ENCODE peak calls at places on chromosomes 16 and 17, in six cellular contexts. J is choroid plexus epithelial cell; W is ovary; T is tibial artery; F is CD4-positive, alpha-beta T cell; Z is cardiac fibroblast. D is an unnamed sample.

GRCh38 chr17:2412561-2413021 is 11.7 kb upstream of the MNT start:
- DNase-seq in W (peak), Z (peak), J (peak), T (peak), F (no peak), D (no peak)

GRCh38 chr16:84794626-84795025 is 25.2 kb upstream of the CRISPLD2 start:
- DNase-seq in T (no peak), J (no peak), Z (no peak), F (no peak), W (peak), D (no peak)

GRCh38 chr16:81615411-81615810 is 163.7 kb upstream of the PLCG2 start:
- DNase-seq in J (no peak), W (no peak), F (no peak), Z (no peak), T (no peak), D (no peak)

GRCh38 chr17:16415031-16415924 is at the start of gene TRPV2:
- DNase-seq in T (no peak), Z (no peak), F (peak), W (no peak), J (no peak), D (no peak)

GRCh38 chr16:86242244-86243122 is 267.8 kb upstream of the FOXF1 start:
- DNase-seq in W (no peak), Z (no peak), J (no peak), F (no peak), T (no peak), D (no peak)

GRCh38 chr16:29820271-29820701 is at the start of gene MVP:
- DNase-seq in J (peak), W (peak), T (peak), F (no peak), Z (peak), D (no peak)

GRCh38 chr16:27113341-27113841 is 46.7 kb downstream of the C16orf82 start:
- DNase-seq in F (no peak), T (peak), Z (no peak), J (no peak), W (no peak), D (no peak)

GRCh38 chr17:32604966-32605365 is 118.2 kb downstream of the CDK5R1 start:
- DNase-seq in T (no peak), Z (no peak), J (no peak), W (no peak), F (no peak), D (no peak)

GRCh38 chr16:47059991-47060390 is 83.8 kb downstream of the NETO2 start:
- DNase-seq in W (no peak), T (peak), Z (no peak), F (no peak), J (no peak), D (no peak)

GRCh38 chr17:38604479-38605229 is 1.1 kb downstream of the SRCIN1 start:
- DNase-seq in T (no peak), W (no peak), Z (no peak), F (no peak), J (no peak), D (no peak)

GRCh38 chr16:959232-960040 is 11.3 kb downstream of the LMF1 start:
- DNase-seq in J (no peak), T (no peak), Z (no peak), W (no peak), F (no peak), D (no peak)

GRCh38 chr16:30895592-30896202 is 717 bp upstream of the CTF1 start:
- DNase-seq in W (peak), J (no peak), T (no peak), F (no peak), Z (no peak), D (no peak)

GRCh38 chr17:16928406-16929280 is 43.3 kb downstream of the TNFRSF13B start:
- DNase-seq in F (no peak), J (no peak), Z (no peak), T (peak), W (no peak), D (no peak)

GRCh38 chr17:10311131-10311530 is 61.7 kb downstream of the MYH13 start:
- DNase-seq in W (no peak), F (no peak), T (no peak), J (no peak), Z (no peak), D (no peak)

GRCh38 chr16:74718741-74719610 is 18.3 kb upstream of the MLKL start:
- DNase-seq in Z (no peak), W (no peak), F (no peak), J (no peak), T (no peak), D (no peak)
- TF ChIP-seq CTCF in Z (no peak), W (no peak), F (no peak), J (no peak), T (no peak), D (no peak)

DNA sequence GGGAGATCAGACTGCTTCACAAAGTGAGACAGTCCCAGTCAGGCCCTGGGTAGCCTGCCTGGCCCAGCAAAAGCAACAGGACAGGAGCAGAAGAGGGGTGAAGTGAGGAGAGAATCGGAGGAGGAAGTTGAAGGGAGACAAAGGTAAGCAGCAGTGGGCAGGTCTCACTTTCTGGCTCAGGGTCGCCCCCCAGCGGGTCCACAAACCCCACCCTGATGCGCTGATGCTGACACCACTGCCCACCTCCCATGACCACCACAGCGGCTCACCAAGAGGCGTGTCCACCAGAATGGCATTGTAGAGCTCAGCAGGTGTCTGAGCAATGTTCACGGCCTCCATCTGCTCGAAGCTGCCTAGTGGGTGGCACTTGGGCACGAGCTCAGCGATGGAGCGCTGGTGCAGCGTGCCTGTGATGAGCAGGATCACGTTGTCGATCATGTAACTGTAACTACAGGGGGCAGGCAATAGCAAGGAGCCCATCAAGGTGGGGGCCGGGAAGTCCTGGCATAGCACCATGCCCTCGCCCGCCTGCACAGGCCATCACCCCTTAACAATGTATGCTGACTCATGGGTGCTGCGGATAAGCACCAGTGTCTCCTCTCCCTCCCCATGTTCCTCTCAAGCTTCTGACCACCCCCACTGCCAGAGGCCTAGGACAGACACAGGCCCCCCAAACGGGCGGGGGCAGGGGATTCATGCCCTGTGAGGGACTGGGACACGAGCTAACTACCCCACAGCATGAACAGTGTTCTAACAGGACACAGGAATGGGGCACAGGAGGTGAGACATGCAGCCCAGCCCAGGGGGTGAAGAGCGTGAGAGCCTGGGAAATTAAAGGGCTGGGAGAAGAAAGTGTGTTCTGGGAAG is 13.6 kb downstream of the HSD11B2 start:
- DNase-seq in W (no peak), T (no peak), F (no peak), J (no peak), Z (no peak), D (no peak)
- TF ChIP-seq CTCF in W (no peak), T (no peak), F (no peak), J (peak), Z (no peak), D (no peak)

GRCh38 chr17:51371732-51372151 is 111.4 kb downstream of the UTP18 start:
- DNase-seq in W (no peak), T (no peak), F (no peak), J (peak), Z (peak), D (no peak)
- TF ChIP-seq CTCF in W (no peak), T (peak), F (peak), J (peak), Z (peak), D (no peak)

GRCh38 chr17:42078396-42079042 is 19.8 kb downstream of the ZNF385C start:
- DNase-seq in T (no peak), Z (no peak), F (no peak), J (no peak), W (no peak), D (no peak)

GRCh38 chr17:42076797-42077559 is 21.3 kb downstream of the ZNF385C start:
- DNase-seq in Z (no peak), J (no peak), T (no peak), W (no peak), F (no peak), D (no peak)

GRCh38 chr17:42079541-42079940 is 18.7 kb downstream of the ZNF385C start:
- DNase-seq in W (no peak), T (no peak), Z (no peak), J (no peak), F (no peak), D (no peak)

GRCh38 chr17:42077770-42078169 is 20.5 kb downstream of the ZNF385C start:
- DNase-seq in Z (no peak), F (no peak), T (no peak), W (no peak), J (no peak), D (no peak)

GRCh38 chr17:42081516-42082129 is 16.6 kb downstream of the ZNF385C start:
- DNase-seq in Z (no peak), W (no peak), F (no peak), J (no peak), T (no peak), D (no peak)
- TF ChIP-seq CTCF in Z (no peak), W (no peak), F (no peak), J (no peak), T (no peak), D (no peak)

GRCh38 chr17:59762022-59762825 is 54.8 kb downstream of the VMP1 start:
- DNase-seq in J (peak), F (no peak), W (no peak), T (no peak), Z (peak), D (no peak)

GRCh38 chr17:59764292-59764741 is 56.9 kb downstream of the VMP1 start:
- DNase-seq in F (no peak), T (no peak), J (peak), Z (no peak), W (no peak), D (no peak)

GRCh38 chr17:59765038-59765437 is 57.6 kb downstream of the VMP1 start:
- DNase-seq in W (no peak), T (no peak), Z (no peak), F (no peak), J (no peak), D (no peak)

GRCh38 chr17:59762826-59763374 is 55.4 kb downstream of the VMP1 start:
- DNase-seq in W (no peak), F (no peak), J (no peak), T (no peak), Z (no peak), D (no peak)

DNA sequence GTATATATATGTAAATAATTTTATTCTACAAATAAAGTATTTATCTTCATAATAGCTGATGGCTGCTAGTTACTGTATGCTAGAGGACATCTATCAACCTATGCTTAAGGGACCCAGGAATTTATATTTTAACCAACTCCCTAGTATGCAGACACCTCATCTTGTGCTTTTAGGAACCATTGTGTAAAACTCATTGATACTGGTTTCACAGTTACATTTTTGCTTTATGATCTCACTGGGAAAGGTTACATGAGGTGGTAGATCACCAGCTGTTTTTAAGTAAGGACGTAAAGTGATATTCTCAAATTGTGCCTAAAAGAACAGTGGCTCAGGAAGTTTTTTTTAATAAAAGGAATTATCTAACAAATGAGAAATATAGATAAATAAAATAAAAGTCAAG is 56.4 kb downstream of the VMP1 start:
- DNase-seq in J (peak), F (no peak), T (no peak), Z (peak), W (no peak), D (no peak)
- TF ChIP-seq CTCF in J (no peak), F (no peak), T (no peak), Z (no peak), W (no peak), D (no peak)

DNA sequence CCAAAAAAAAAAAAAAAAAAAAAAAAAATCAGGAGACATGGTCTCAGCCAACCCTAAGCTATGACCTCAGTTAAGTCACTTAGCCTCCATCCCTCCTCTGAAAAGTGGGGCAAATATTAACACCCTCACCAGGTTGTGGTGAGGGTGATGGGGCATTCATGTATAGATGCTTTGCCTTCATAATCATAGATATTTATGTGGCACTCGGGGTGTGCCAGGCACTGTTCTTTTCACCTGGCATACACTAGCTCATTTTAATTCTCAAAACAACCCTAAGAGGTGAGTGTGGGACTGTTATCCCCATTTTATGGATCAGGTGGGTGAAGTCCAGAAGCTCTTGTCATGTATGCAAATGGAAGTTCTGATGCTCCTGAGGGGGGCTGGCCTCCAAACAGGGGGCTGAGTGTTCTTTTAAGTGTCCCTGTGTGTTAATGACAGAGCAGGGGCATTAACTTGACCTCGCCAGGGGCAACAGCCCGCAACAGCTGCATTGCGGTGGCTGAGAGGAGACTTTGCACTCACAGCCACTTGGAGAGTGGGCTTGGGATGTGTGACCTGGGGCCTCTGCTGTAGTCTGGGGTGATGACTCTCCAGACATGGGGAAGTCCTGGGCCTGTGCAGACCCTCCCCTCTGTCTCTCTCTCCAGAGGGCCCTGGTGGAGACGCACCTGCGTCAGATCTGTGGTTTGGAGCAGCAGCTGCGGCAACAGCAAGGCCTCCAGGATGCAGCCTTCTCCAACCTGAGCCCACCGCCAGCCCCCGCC is 4.2 kb downstream of the TBKBP1 start:
- DNase-seq in Z (no peak), T (peak), F (no peak), J (no peak), W (peak), D (no peak)
- TF ChIP-seq CTCF in Z (no peak), T (no peak), F (no peak), J (no peak), W (no peak), D (no peak)

DNA sequence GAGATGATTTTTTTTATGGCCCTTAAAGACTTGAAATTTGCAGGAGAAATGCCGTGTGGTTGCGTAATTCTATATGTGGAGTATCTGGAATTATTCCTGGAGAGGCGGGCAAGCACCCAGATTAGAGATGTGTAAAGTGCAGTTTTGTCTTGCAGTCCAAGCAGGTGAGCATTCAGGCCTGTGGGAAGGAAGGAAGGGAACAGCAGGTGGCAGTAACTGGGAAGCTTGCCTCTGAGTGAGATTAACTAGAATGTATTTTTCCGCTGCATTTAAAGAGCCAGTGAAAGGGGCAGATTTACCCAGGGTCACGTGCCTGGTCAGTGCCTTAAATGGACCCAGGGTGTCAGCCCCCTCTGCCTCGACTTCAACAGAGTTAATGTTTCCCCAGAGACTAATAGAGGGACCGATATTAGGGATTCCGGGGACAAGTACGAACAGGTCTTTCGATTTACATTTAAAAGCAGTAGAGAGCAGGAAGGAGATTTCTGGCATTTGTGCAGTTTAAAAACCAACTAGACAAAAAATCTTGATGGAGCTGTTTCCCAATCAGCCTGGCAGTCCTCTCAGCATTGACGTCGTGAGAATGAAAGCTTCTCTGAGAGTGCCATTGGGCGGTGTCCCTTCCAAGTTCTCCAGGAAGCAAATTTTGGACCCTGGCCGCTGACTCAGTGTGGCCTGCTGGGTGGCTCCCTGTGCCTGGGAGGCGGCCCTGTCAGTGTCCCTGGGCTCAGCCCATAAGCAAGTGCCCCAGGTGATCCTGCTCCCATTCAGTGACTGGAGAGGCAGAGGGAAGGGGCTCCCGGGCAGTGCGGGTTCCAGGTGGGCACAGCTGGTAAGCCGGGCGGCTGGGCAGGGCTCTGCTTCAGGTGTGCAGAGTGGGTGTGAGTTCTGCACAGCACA is 38.2 kb downstream of the KSR1 start:
- DNase-seq in Z (peak), T (peak), W (no peak), J (peak), F (no peak), D (peak)
- TF ChIP-seq CTCF in Z (peak), T (peak), W (no peak), J (peak), F (no peak), D (peak)

GRCh38 chr16:79767597-79768280 is 167.2 kb upstream of the MAF start:
- DNase-seq in Z (peak), J (peak), W (no peak), F (no peak), T (no peak), D (no peak)
- TF ChIP-seq CTCF in Z (peak), J (peak), W (no peak), F (no peak), T (no peak), D (no peak)

GRCh38 chr16:83508295-83508694 is 299.5 kb upstream of the HSBP1 start:
- DNase-seq in Z (no peak), W (no peak), F (no peak), T (no peak), J (no peak), D (no peak)

GRCh38 chr16:83513006-83513755 is 294.6 kb upstream of the HSBP1 start:
- DNase-seq in W (no peak), F (no peak), Z (peak), J (peak), T (no peak), D (no peak)

GRCh38 chr16:83515395-83515794 is 292.4 kb upstream of the HSBP1 start:
- DNase-seq in Z (no peak), J (no peak), T (no peak), W (no peak), F (no peak), D (no peak)

DNA sequence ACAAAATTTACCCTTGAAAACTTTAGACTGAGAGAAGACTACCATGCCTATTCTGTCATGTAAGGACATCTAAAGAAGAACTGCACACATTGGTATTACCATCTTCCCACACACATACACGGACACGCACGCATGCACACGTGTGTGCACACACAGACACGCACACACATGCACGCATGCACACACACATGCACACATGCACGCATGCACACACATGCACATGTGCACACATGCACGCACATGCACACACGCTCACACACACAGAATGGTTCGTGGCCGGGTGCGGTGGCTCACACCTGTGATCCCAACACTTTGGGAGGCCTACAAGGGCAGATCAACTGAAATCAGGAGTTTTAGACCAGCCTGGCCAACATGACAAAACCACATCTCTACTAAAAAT is 296.9 kb upstream of the HSBP1 start:
- DNase-seq in J (no peak), T (no peak), Z (no peak), F (no peak), W (no peak), D (no peak)
- TF ChIP-seq CTCF in J (no peak), T (no peak), Z (no peak), F (no peak), W (no peak), D (no peak)